ENCODE peak calls at places on chromosome 20, in ten cellular contexts. L is head of caudate nucleus, T is GM03348, S is endothelial cell of umbilical vein, F is HS-5, W is aorta, B is fibroblast of mammary gland, O is T-helper 9 cell, Z is testis, C is GM20000. X is an unnamed sample.

GRCh38 chr20:10634683-10635411 is 39.0 kb downstream of the JAG1 start:
- DNase-seq in L (no peak), T (no peak), S (peak; percentile 79), F (no peak), W (no peak), B (peak; percentile 76), O (no peak), Z (no peak), C (no peak), X (no peak)

GRCh38 chr20:45340951-45341350 is 7.3 kb downstream of the SDC4 start:
- DNase-seq in L (no peak), T (no peak), S (no peak), F (no peak), W (no peak), B (no peak), O (no peak), Z (no peak), C (no peak), X (no peak)

GRCh38 chr20:58308680-58309527 is 611 bp upstream of the RAB22A start:
- DNase-seq in L (peak; percentile 26), T (peak; percentile 94), S (peak; percentile 57), F (no peak), W (peak; percentile 87), B (peak; percentile 45), O (peak; percentile 58), Z (peak; percentile 68), C (peak; percentile 83), X (no peak)

GRCh38 chr20:19699132-19699971 is 58.7 kb upstream of the RIN2 start:
- DNase-seq in L (no peak), T (peak; percentile 69), S (peak; percentile 75), F (peak; percentile 73), W (no peak), B (peak; percentile 71), O (no peak), Z (no peak), C (no peak), X (no peak)

GRCh38 chr20:14580426-14581074 is 243.1 kb upstream of the FLRT3 start:
- DNase-seq in L (no peak), T (no peak), S (no peak), F (no peak), W (no peak), B (no peak), O (no peak), Z (no peak), C (no peak), X (no peak)

GRCh38 chr20:57219071-57219677 is 47.3 kb downstream of the BMP7 start:
- DNase-seq in L (no peak), T (no peak), S (no peak), F (no peak), W (no peak), B (no peak), O (no peak), Z (no peak), C (no peak), X (no peak)

GRCh38 chr20:11267131-11267761 is 593.4 kb upstream of the JAG1 start:
- DNase-seq in L (peak; percentile 37), T (peak; percentile 93), S (peak; percentile 94), F (peak; percentile 83), W (no peak), B (peak; percentile 95), O (no peak), Z (no peak), C (peak; percentile 68), X (peak; percentile 69)

GRCh38 chr20:49446808-49447207 is 35.7 kb downstream of the KCNB1 start:
- DNase-seq in L (peak; percentile 26), T (no peak), S (no peak), F (no peak), W (peak; percentile 95), B (peak; percentile 21), O (no peak), Z (peak; percentile 85), C (no peak), X (peak; percentile 30)

GRCh38 chr20:41329435-41330342 is 10.9 kb upstream of the LPIN3 start:
- DNase-seq in L (peak; percentile 26), T (peak; percentile 92), S (peak; percentile 94), F (peak; percentile 100), W (peak; percentile 95), B (peak; percentile 99), O (peak; percentile 15), Z (peak; percentile 71), C (peak; percentile 66), X (peak; percentile 86)

GRCh38 chr20:36097331-36097730 is 57.2 kb upstream of the EPB41L1 start:
- DNase-seq in L (no peak), T (no peak), S (peak; percentile 64), F (peak; percentile 32), W (no peak), B (peak; percentile 22), O (no peak), Z (no peak), C (no peak), X (no peak)

GRCh38 chr20:61293951-61294350 is 41.9 kb downstream of the CDH4 start:
- DNase-seq in L (no peak), T (no peak), S (no peak), F (no peak), W (no peak), B (no peak), O (no peak), Z (no peak), C (no peak), X (no peak)

GRCh38 chr20:56636701-56637100 is 7.6 kb downstream of the TFAP2C start:
- DNase-seq in L (no peak), T (peak; percentile 75), S (no peak), F (peak; percentile 79), W (no peak), B (peak; percentile 75), O (no peak), Z (no peak), C (no peak), X (no peak)

GRCh38 chr20:22341508-22341907 is 242.9 kb downstream of the FOXA2 start:
- DNase-seq in L (no peak), T (no peak), S (no peak), F (no peak), W (no peak), B (peak; percentile 34), O (no peak), Z (no peak), C (no peak), X (peak; percentile 49)

GRCh38 chr20:2688041-2688591 is 4.5 kb upstream of the EBF4 start:
- DNase-seq in L (peak; percentile 70), T (peak; percentile 58), S (peak; percentile 49), F (no peak), W (peak; percentile 78), B (peak; percentile 28), O (peak; percentile 68), Z (peak; percentile 84), C (peak; percentile 74), X (peak; percentile 82)

GRCh38 chr20:37823276-37823980 is 79.5 kb upstream of the VSTM2L start:
- DNase-seq in L (peak; percentile 8), T (peak; percentile 29), S (no peak), F (no peak), W (no peak), B (no peak), O (no peak), Z (no peak), C (peak; percentile 23), X (no peak)

GRCh38 chr20:52402514-52402913 is 210.9 kb upstream of the ZFP64 start:
- DNase-seq in L (no peak), T (peak; percentile 58), S (no peak), F (peak; percentile 61), W (no peak), B (no peak), O (no peak), Z (no peak), C (no peak), X (no peak)

GRCh38 chr20:20992274-20992673 is 113.9 kb downstream of the LINC00237 start:
- DNase-seq in L (no peak), T (no peak), S (no peak), F (no peak), W (no peak), B (no peak), O (no peak), Z (no peak), C (no peak), X (no peak)

GRCh38 chr20:45254867-45255266 is 503 bp upstream of the SLPI start:
- DNase-seq in L (no peak), T (peak; percentile 59), S (no peak), F (peak; percentile 9), W (no peak), B (peak; percentile 66), O (no peak), Z (no peak), C (peak; percentile 31), X (peak; percentile 95)

GRCh38 chr20:48703107-48703506 is 124.7 kb downstream of the PREX1 start:
- DNase-seq in L (peak; percentile 74), T (no peak), S (no peak), F (no peak), W (peak; percentile 86), B (no peak), O (no peak), Z (peak; percentile 52), C (no peak), X (no peak)

GRCh38 chr20:39111359-39112195 is 149.4 kb downstream of the DHX35 start:
- DNase-seq in L (no peak), T (no peak), S (no peak), F (no peak), W (no peak), B (no peak), O (no peak), Z (no peak), C (no peak), X (no peak)

GRCh38 chr20:44204156-44204831 is 6.3 kb downstream of the OSER1 start:
- DNase-seq in L (no peak), T (peak; percentile 82), S (peak; percentile 84), F (peak; percentile 95), W (no peak), B (peak; percentile 95), O (no peak), Z (no peak), C (no peak), X (no peak)

GRCh38 chr20:19658137-19658536 is 99.9 kb upstream of the RIN2 start:
- DNase-seq in L (no peak), T (no peak), S (no peak), F (no peak), W (peak; percentile 73), B (no peak), O (no peak), Z (peak; percentile 53), C (peak; percentile 58), X (peak; percentile 94)

GRCh38 chr20:58833921-58834320 is 16.8 kb downstream of the GNAS-AS1 start:
- DNase-seq in L (no peak), T (no peak), S (no peak), F (no peak), W (no peak), B (no peak), O (no peak), Z (no peak), C (no peak), X (no peak)

GRCh38 chr20:53763707-53764415 is 170.2 kb upstream of the ZNF217 start:
- DNase-seq in L (no peak), T (peak; percentile 10), S (peak; percentile 46), F (no peak), W (no peak), B (peak; percentile 55), O (no peak), Z (no peak), C (no peak), X (no peak)

GRCh38 chr20:1997483-1998192 is 3.8 kb upstream of the PDYN start:
- DNase-seq in L (no peak), T (no peak), S (no peak), F (no peak), W (no peak), B (no peak), O (no peak), Z (no peak), C (no peak), X (no peak)

GRCh38 chr20:63104312-63105181 is 97.8 kb upstream of the BHLHE23 start:
- DNase-seq in L (no peak), T (no peak), S (no peak), F (no peak), W (peak; percentile 68), B (no peak), O (no peak), Z (no peak), C (no peak), X (no peak)

X was measured in MV-4-11.